ENCODE peak calls at places on chromosomes 5 and 9, in five cellular contexts. One of them, this sample, is unnamed.

GRCh38 chr5:102200861-102201260 is 95.2 kb downstream of the SLCO4C1 start:
- DNase-seq in IMR-90: no peak
- DNase-seq in H1: no peak
- DNase-seq in A549: no peak
- DNase-seq in GM12878: no peak
- DNase-seq in this sample: no peak

GRCh38 chr5:103745353-103746065 is 182.9 kb upstream of the NUDT12 start:
- DNase-seq in IMR-90: no peak
- DNase-seq in H1: no peak
- DNase-seq in A549: no peak
- DNase-seq in GM12878: no peak
- DNase-seq in this sample: no peak

GRCh38 chr9:74783408-74783807 is 104.3 kb downstream of the TRPM6 start:
- DNase-seq in IMR-90: peak
- DNase-seq in H1: no peak
- DNase-seq in A549: peak
- DNase-seq in GM12878: no peak
- DNase-seq in this sample: no peak

GRCh38 chr5:150544606-150545219 is 36.8 kb downstream of the NDST1 start:
- DNase-seq in IMR-90: peak
- DNase-seq in H1: peak
- DNase-seq in A549: peak
- DNase-seq in GM12878: peak
- DNase-seq in this sample: peak

GRCh38 chr9:110206388-110206787 is 1.6 kb downstream of the C9orf152 start:
- DNase-seq in IMR-90: no peak
- DNase-seq in H1: no peak
- DNase-seq in A549: no peak
- DNase-seq in GM12878: no peak
- DNase-seq in this sample: no peak

GRCh38 chr5:31270396-31270795 is 76.9 kb downstream of the CDH6 start:
- DNase-seq in IMR-90: peak
- DNase-seq in H1: no peak
- DNase-seq in A549: peak
- DNase-seq in GM12878: no peak
- DNase-seq in this sample: peak

GRCh38 chr9:88106492-88106891 is 31.8 kb downstream of the SPATA31C2 start:
- DNase-seq in IMR-90: peak
- DNase-seq in H1: no peak
- DNase-seq in A549: peak
- DNase-seq in GM12878: no peak
- DNase-seq in this sample: peak

GRCh38 chr5:159750226-159750625 is 166.1 kb upstream of the ADRA1B start:
- DNase-seq in IMR-90: no peak
- DNase-seq in H1: no peak
- DNase-seq in A549: no peak
- DNase-seq in GM12878: no peak
- DNase-seq in this sample: no peak

GRCh38 chr9:110887276-110887675 is 151.0 kb downstream of the LPAR1 start:
- DNase-seq in IMR-90: no peak
- DNase-seq in H1: no peak
- DNase-seq in A549: no peak
- DNase-seq in GM12878: no peak
- DNase-seq in this sample: no peak

GRCh38 chr5:69074664-69075521 is 18.9 kb upstream of the SLC30A5 start:
- DNase-seq in IMR-90: no peak
- DNase-seq in H1: no peak
- DNase-seq in A549: no peak
- DNase-seq in GM12878: no peak
- DNase-seq in this sample: peak

GRCh38 chr9:90098456-90098855 is 493.6 kb downstream of the GADD45G start:
- DNase-seq in IMR-90: no peak
- DNase-seq in H1: no peak
- DNase-seq in A549: no peak
- DNase-seq in GM12878: no peak
- DNase-seq in this sample: no peak

GRCh38 chr9:6150483-6150882 is 65.1 kb upstream of the IL33 start:
- DNase-seq in IMR-90: no peak
- DNase-seq in H1: no peak
- DNase-seq in A549: no peak
- DNase-seq in GM12878: no peak
- DNase-seq in this sample: no peak

GRCh38 chr9:70049236-70049635 is 5.6 kb downstream of the MAMDC2 start:
- DNase-seq in IMR-90: peak
- DNase-seq in H1: no peak
- DNase-seq in A549: no peak
- DNase-seq in GM12878: no peak
- DNase-seq in this sample: no peak

GRCh38 chr5:134503937-134504437 is 21.5 kb upstream of the JADE2 start:
- DNase-seq in IMR-90: peak
- DNase-seq in H1: no peak
- DNase-seq in A549: no peak
- DNase-seq in GM12878: no peak
- DNase-seq in this sample: no peak

GRCh38 chr9:124210697-124211096 is 47.1 kb upstream of the NEK6 start:
- DNase-seq in IMR-90: peak
- DNase-seq in H1: no peak
- DNase-seq in A549: no peak
- DNase-seq in GM12878: peak
- DNase-seq in this sample: no peak

GRCh38 chr9:90641868-90642558 is 611 bp downstream of the DIRAS2 start:
- DNase-seq in IMR-90: no peak
- DNase-seq in H1: no peak
- DNase-seq in A549: no peak
- DNase-seq in GM12878: no peak
- DNase-seq in this sample: no peak

GRCh38 chr5:121053055-121053985 is 589.2 kb downstream of the PRR16 start:
- DNase-seq in IMR-90: no peak
- DNase-seq in H1: no peak
- DNase-seq in A549: no peak
- DNase-seq in GM12878: no peak
- DNase-seq in this sample: peak

GRCh38 chr9:38186372-38187115 is 117.5 kb upstream of the SHB start:
- DNase-seq in IMR-90: no peak
- DNase-seq in H1: no peak
- DNase-seq in A549: peak
- DNase-seq in GM12878: no peak
- DNase-seq in this sample: no peak

GRCh38 chr5:32462618-32463017 is 18.1 kb upstream of the ZFR start:
- DNase-seq in IMR-90: peak
- DNase-seq in H1: no peak
- DNase-seq in A549: peak
- DNase-seq in GM12878: no peak
- DNase-seq in this sample: no peak

GRCh38 chr9:21060919-21061561 is 16.7 kb downstream of the IFNB1 start:
- DNase-seq in IMR-90: peak
- DNase-seq in H1: no peak
- DNase-seq in A549: no peak
- DNase-seq in GM12878: peak
- DNase-seq in this sample: no peak

GRCh38 chr5:120502531-120502930 is 38.4 kb downstream of the PRR16 start:
- DNase-seq in IMR-90: no peak
- DNase-seq in H1: no peak
- DNase-seq in A549: no peak
- DNase-seq in GM12878: no peak
- DNase-seq in this sample: no peak

GRCh38 chr9:77013932-77014596 is 5.4 kb upstream of the FOXB2 start:
- DNase-seq in IMR-90: no peak
- DNase-seq in H1: no peak
- DNase-seq in A549: no peak
- DNase-seq in GM12878: no peak
- DNase-seq in this sample: peak

GRCh38 chr9:116087751-116088194 is 65.8 kb upstream of the PAPPA start:
- DNase-seq in IMR-90: peak
- DNase-seq in H1: no peak
- DNase-seq in A549: peak
- DNase-seq in GM12878: no peak
- DNase-seq in this sample: no peak

GRCh38 chr9:36298566-36298965 is 40.3 kb upstream of the GNE start:
- DNase-seq in IMR-90: peak
- DNase-seq in H1: no peak
- DNase-seq in A549: no peak
- DNase-seq in GM12878: no peak
- DNase-seq in this sample: no peak

GRCh38 chr5:144126707-144127106 is 43.8 kb downstream of the YIPF5 start:
- DNase-seq in IMR-90: no peak
- DNase-seq in H1: no peak
- DNase-seq in A549: no peak
- DNase-seq in GM12878: no peak
- DNase-seq in this sample: no peak

GRCh38 chr9:108182950-108183381 is 672.8 kb downstream of the ACTL7B start:
- DNase-seq in IMR-90: peak
- DNase-seq in H1: no peak
- DNase-seq in A549: no peak
- DNase-seq in GM12878: peak
- DNase-seq in this sample: no peak

GRCh38 chr5:110361501-110361900 is 365.0 kb downstream of the TMEM232 start:
- DNase-seq in IMR-90: no peak
- DNase-seq in H1: no peak
- DNase-seq in A549: no peak
- DNase-seq in GM12878: no peak
- DNase-seq in this sample: no peak

GRCh38 chr5:35124932-35125331 is 77.2 kb upstream of the AGXT2 start:
- DNase-seq in IMR-90: no peak
- DNase-seq in H1: no peak
- DNase-seq in A549: no peak
- DNase-seq in GM12878: no peak
- DNase-seq in this sample: no peak

GRCh38 chr5:106874974-106875373 is 795.8 kb downstream of the EFNA5 start:
- DNase-seq in IMR-90: no peak
- DNase-seq in H1: no peak
- DNase-seq in A549: no peak
- DNase-seq in GM12878: no peak
- DNase-seq in this sample: no peak

GRCh38 chr5:140219068-140219971 is 44.3 kb downstream of the CYSTM1 start:
- DNase-seq in IMR-90: no peak
- DNase-seq in H1: no peak
- DNase-seq in A549: no peak
- DNase-seq in GM12878: no peak
- DNase-seq in this sample: no peak

GRCh38 chr5:156274455-156274854 is 52.5 kb upstream of the SGCD start:
- DNase-seq in IMR-90: peak
- DNase-seq in H1: no peak
- DNase-seq in A549: no peak
- DNase-seq in GM12878: no peak
- DNase-seq in this sample: no peak

GRCh38 chr5:83433891-83434290 is 37.7 kb upstream of the VCAN start:
- DNase-seq in IMR-90: peak
- DNase-seq in H1: no peak
- DNase-seq in A549: no peak
- DNase-seq in GM12878: no peak
- DNase-seq in this sample: no peak

GRCh38 chr5:62477801-62478200 is 65.2 kb downstream of the IPO11 start:
- DNase-seq in IMR-90: peak
- DNase-seq in H1: no peak
- DNase-seq in A549: no peak
- DNase-seq in GM12878: no peak
- DNase-seq in this sample: no peak

GRCh38 chr5:40486437-40487270 is 193.1 kb upstream of the PTGER4 start:
- DNase-seq in IMR-90: peak
- DNase-seq in H1: no peak
- DNase-seq in A549: no peak
- DNase-seq in GM12878: peak
- DNase-seq in this sample: no peak

GRCh38 chr5:180080670-180081280 is 9.2 kb upstream of the RNF130 start:
- DNase-seq in IMR-90: no peak
- DNase-seq in H1: no peak
- DNase-seq in A549: no peak
- DNase-seq in GM12878: no peak
- DNase-seq in this sample: no peak

GRCh38 chr5:128649183-128649582 is 111.1 kb upstream of the FBN2 start:
- DNase-seq in IMR-90: peak
- DNase-seq in H1: no peak
- DNase-seq in A549: no peak
- DNase-seq in GM12878: no peak
- DNase-seq in this sample: no peak
- TF ChIP-seq RFX5 in IMR-90: no peak
- TF ChIP-seq RFX5 in H1: no peak
- TF ChIP-seq RFX5 in A549: no peak
- TF ChIP-seq RFX5 in GM12878: no peak
- TF ChIP-seq RFX5 in this sample: no peak

DNA sequence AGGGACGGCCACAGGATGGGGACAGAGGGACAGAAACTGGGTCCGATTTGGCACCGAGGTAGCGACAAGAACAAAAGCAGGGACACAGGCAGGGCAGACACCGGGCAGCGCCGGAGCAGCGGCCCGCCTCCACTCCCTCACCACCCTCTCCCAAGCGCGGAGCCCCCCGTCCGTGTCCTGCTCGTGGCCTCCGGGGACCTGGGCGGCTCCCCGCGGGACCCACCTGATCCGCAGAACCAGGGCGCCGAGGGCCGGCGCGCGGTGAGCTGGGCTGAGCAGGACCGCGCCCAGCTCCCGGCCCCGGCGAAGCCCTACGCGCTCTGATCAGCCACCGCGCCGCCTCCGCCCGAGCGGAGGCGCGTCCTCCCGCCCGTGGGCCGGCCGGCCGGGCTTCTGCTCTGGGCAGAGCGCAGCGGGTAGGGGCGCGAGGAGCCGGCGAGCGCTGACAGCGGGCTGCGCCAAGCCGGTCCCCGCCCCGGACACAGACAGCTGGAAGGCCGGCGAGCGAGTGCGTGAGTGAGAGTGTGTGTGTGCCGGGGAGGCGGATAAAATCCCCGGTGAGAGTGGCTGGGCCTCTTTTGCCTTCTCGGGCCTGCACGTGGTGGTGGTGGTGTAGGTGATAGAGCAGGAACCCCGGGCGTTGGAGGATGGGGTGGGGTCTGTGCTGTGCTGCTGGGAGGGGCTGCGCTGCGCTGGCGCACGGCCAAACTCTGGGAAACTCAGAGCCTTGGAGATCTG is at the start of gene GGTA1:
- DNase-seq in IMR-90: peak
- DNase-seq in H1: no peak
- DNase-seq in A549: peak
- DNase-seq in GM12878: no peak
- DNase-seq in this sample: peak
- TF ChIP-seq RFX5 in IMR-90: no peak
- TF ChIP-seq RFX5 in H1: no peak
- TF ChIP-seq RFX5 in A549: no peak
- TF ChIP-seq RFX5 in GM12878: no peak
- TF ChIP-seq RFX5 in this sample: no peak

DNA sequence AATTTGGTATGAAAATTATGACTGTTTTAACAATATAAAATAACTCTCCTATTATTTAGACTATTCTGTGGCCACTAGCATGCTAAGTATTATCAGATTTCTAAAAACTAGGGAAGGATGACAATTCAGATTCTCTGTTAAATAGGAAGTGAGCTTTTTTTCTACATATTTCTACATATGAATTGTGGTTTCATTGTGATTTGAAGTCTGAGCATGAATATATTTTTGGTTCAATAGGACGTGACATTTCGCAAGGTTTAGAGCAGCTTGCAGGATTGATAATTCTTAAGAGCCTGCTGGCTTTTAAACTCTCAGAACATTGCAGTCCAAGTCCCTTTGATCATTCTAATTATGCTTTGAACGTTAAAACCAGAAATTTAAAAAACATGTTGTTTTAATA is 82.9 kb downstream of the ADGRV1 start:
- DNase-seq in IMR-90: no peak
- DNase-seq in H1: no peak
- DNase-seq in A549: no peak
- DNase-seq in GM12878: peak
- DNase-seq in this sample: no peak
- TF ChIP-seq RFX5 in IMR-90: no peak
- TF ChIP-seq RFX5 in H1: no peak
- TF ChIP-seq RFX5 in A549: no peak
- TF ChIP-seq RFX5 in GM12878: no peak
- TF ChIP-seq RFX5 in this sample: no peak

GRCh38 chr9:120878188-120879130 is 1.5 kb upstream of the PHF19 start:
- DNase-seq in IMR-90: no peak
- DNase-seq in H1: no peak
- DNase-seq in A549: no peak
- DNase-seq in GM12878: no peak
- DNase-seq in this sample: no peak
- TF ChIP-seq RFX5 in IMR-90: no peak
- TF ChIP-seq RFX5 in H1: no peak
- TF ChIP-seq RFX5 in A549: no peak
- TF ChIP-seq RFX5 in GM12878: no peak
- TF ChIP-seq RFX5 in this sample: no peak

This sample was measured in SK-N-SH.